ENCODE peak calls at places on chromosomes 4 and X, in four cellular contexts. K is K562, F is HepG2, O is GM12878. B is an unnamed sample.

GRCh38 chr4:8745828-8746225 is 125.8 kb downstream of the HMX1 start:
- DNase-seq in K (no peak), F (no peak), O (no peak), B (no peak)

GRCh38 chr4:159267023-159267939 is 164.4 kb downstream of the RAPGEF2 start:
- DNase-seq in K (no peak), F (no peak), O (no peak), B (no peak)

GRCh38 chrX:45762699-45763647 is 562.3 kb upstream of the DIPK2B start:
- DNase-seq in K (no peak), F (no peak), O (peak; percentile 45), B (no peak)

GRCh38 chr4:10079256-10079655 is 37.3 kb downstream of the WDR1 start:
- DNase-seq in K (no peak), F (no peak), O (no peak), B (no peak)

GRCh38 chrX:111039606-111040005 is 56.4 kb upstream of the PAK3 start:
- DNase-seq in K (no peak), F (no peak), O (no peak), B (no peak)

GRCh38 chr4:100042235-100042634 is 92.2 kb upstream of the H2AZ1 start:
- DNase-seq in K (no peak), F (no peak), O (no peak), B (no peak)

GRCh38 chr4:2660596-2661211 is 95.4 kb downstream of the TNIP2 start:
- DNase-seq in K (no peak), F (no peak), O (no peak), B (no peak)

GRCh38 chr4:169031392-169031791 is 21.3 kb upstream of the CBR4 start:
- DNase-seq in K (no peak), F (no peak), O (no peak), B (no peak)

GRCh38 chr4:139814285-139815015 is 148.8 kb downstream of the MGST2 start:
- DNase-seq in K (no peak), F (no peak), O (no peak), B (no peak)

GRCh38 chr4:108427946-108428345 is 192.4 kb upstream of the RPL34 start:
- DNase-seq in K (no peak), F (no peak), O (no peak), B (no peak)

GRCh38 chr4:88761342-88761741 is 63.7 kb upstream of the NAP1L5 start:
- DNase-seq in K (no peak), F (no peak), O (no peak), B (no peak)

GRCh38 chr4:165458451-165458850 is 79.6 kb downstream of the CPE start:
- DNase-seq in K (no peak), F (no peak), O (no peak), B (no peak)

GRCh38 chr4:101527186-101527585 is 179.9 kb upstream of the PPP3CA start:
- DNase-seq in K (no peak), F (no peak), O (peak; percentile 45), B (no peak)

GRCh38 chr4:47674173-47674572 is 163.7 kb downstream of the CORIN start:
- DNase-seq in K (no peak), F (no peak), O (no peak), B (no peak)

GRCh38 chr4:25948051-25948450 is 34.0 kb downstream of the SMIM20 start:
- DNase-seq in K (no peak), F (no peak), O (no peak), B (no peak)

GRCh38 chrX:56813318-56813837 is 84.3 kb downstream of the NBDY start:
- DNase-seq in K (no peak), F (no peak), O (no peak), B (no peak)

GRCh38 chrX:115364625-115365024 is 75.1 kb downstream of the LUZP4 start:
- DNase-seq in K (no peak), F (peak; percentile 46), O (no peak), B (no peak)

GRCh38 chrX:18873189-18873791 is 110.6 kb downstream of the PHKA2 start:
- DNase-seq in K (no peak), F (no peak), O (no peak), B (no peak)

GRCh38 chr4:129043523-129043922 is 49.8 kb downstream of the SCLT1 start:
- DNase-seq in K (no peak), F (peak; percentile 7), O (no peak), B (no peak)

GRCh38 chr4:740656-741282 is 35.1 kb downstream of the PCGF3 start:
- DNase-seq in K (no peak), F (no peak), O (no peak), B (no peak)

GRCh38 chr4:153521995-153522799 is 56.0 kb downstream of the TMEM131L start:
- DNase-seq in K (no peak), F (no peak), O (peak; percentile 71), B (no peak)

GRCh38 chrX:102516314-102516936 is at the start of gene TMSB15A:
- DNase-seq in K (peak; percentile 78), F (no peak), O (no peak), B (peak; percentile 88)

GRCh38 chrX:94053575-94053974 is 379.6 kb downstream of the FAM133A start:
- DNase-seq in K (no peak), F (no peak), O (no peak), B (no peak)

GRCh38 chr4:155787113-155787710 is 28.4 kb downstream of the GUCY1B1 start:
- DNase-seq in K (no peak), F (peak; percentile 28), O (peak; percentile 19), B (peak; percentile 50)

GRCh38 chrX:16552546-16552945 is 97.4 kb upstream of the S100G start:
- DNase-seq in K (no peak), F (no peak), O (no peak), B (no peak)

GRCh38 chrX:103663921-103664320 is 22.6 kb downstream of the MORF4L2 start:
- DNase-seq in K (no peak), F (no peak), O (no peak), B (no peak)

GRCh38 chr4:20890752-20891151 is 190.5 kb downstream of the PACRGL start:
- DNase-seq in K (no peak), F (no peak), O (no peak), B (no peak)
- TF ChIP-seq TARDBP in K (no peak), F (no peak), O (no peak), B (no peak)

GRCh38 chrX:3550160-3550765 is 163.2 kb downstream of the PRKX start:
- DNase-seq in K (peak; percentile 7), F (no peak), O (no peak), B (peak; percentile 21)

GRCh38 chrX:3549442-3549875 is 164.0 kb downstream of the PRKX start:
- DNase-seq in K (no peak), F (no peak), O (no peak), B (peak; percentile 16)

GRCh38 chrX:3545901-3546300 is 167.5 kb downstream of the PRKX start:
- DNase-seq in K (no peak), F (no peak), O (no peak), B (no peak)

GRCh38 chrX:3550871-3551270 is 162.6 kb downstream of the PRKX start:
- DNase-seq in K (no peak), F (no peak), O (no peak), B (no peak)

GRCh38 chrX:3548743-3549441 is 164.6 kb downstream of the PRKX start:
- DNase-seq in K (no peak), F (peak; percentile 0), O (no peak), B (peak; percentile 26)
- TF ChIP-seq TARDBP in K (no peak), F (no peak), O (no peak), B (no peak)

GRCh38 chr4:123967360-123967759 is 570.8 kb downstream of the SPRY1 start:
- DNase-seq in K (no peak), F (no peak), O (no peak), B (no peak)
- TF ChIP-seq TARDBP in K (no peak), F (no peak), O (no peak), B (no peak)

GRCh38 chr4:133152330-133152791 is 3.3 kb downstream of the PCDH10 start:
- DNase-seq in K (no peak), F (no peak), O (no peak), B (no peak)
- TF ChIP-seq TARDBP in K (no peak), F (no peak), O (no peak), B (no peak)

GRCh38 chr4:77820836-77821561 is 1.8 kb upstream of the CNOT6L start:
- DNase-seq in K (no peak), F (no peak), O (no peak), B (no peak)
- TF ChIP-seq TARDBP in K (no peak), F (no peak), O (no peak), B (no peak)

GRCh38 chr4:173519130-173520101 is 10.6 kb downstream of the HAND2 start:
- DNase-seq in K (no peak), F (no peak), O (no peak), B (no peak)

GRCh38 chr4:173517781-173518371 is 12.2 kb downstream of the HAND2 start:
- DNase-seq in K (no peak), F (no peak), O (no peak), B (no peak)

GRCh38 chr4:173516621-173517612 is 13.1 kb downstream of the HAND2 start:
- DNase-seq in K (no peak), F (no peak), O (no peak), B (no peak)

GRCh38 chr4:173520921-173521473 is 9.0 kb downstream of the HAND2 start:
- DNase-seq in K (no peak), F (no peak), O (no peak), B (no peak)

GRCh38 chr4:173518419-173519102 is 11.5 kb downstream of the HAND2 start:
- DNase-seq in K (no peak), F (no peak), O (no peak), B (no peak)
- TF ChIP-seq TARDBP in K (no peak), F (no peak), O (no peak), B (no peak)

GRCh38 chr4:69649207-69649606 is 3.8 kb downstream of the UGT2A1 start:
- DNase-seq in K (no peak), F (no peak), O (no peak), B (no peak)

GRCh38 chr4:69653147-69653546 is at the start of gene UGT2A1:
- DNase-seq in K (no peak), F (no peak), O (no peak), B (no peak)

GRCh38 chr4:69650872-69651271 is 2.2 kb downstream of the UGT2A1 start:
- DNase-seq in K (no peak), F (no peak), O (no peak), B (no peak)

GRCh38 chr4:69649629-69650028 is 3.4 kb downstream of the UGT2A1 start:
- DNase-seq in K (no peak), F (no peak), O (no peak), B (no peak)
- TF ChIP-seq TARDBP in K (no peak), F (no peak), O (no peak), B (no peak)